ENCODE peak calls at places on chromosomes 6 and 20, in seven cellular contexts. W is lower leg skin, N is right lobe of liver, U is IMR-90, A is breast epithelium, Z is H54, O is heart left ventricle. P is an unnamed sample.

GRCh38 chr20:57753332-57754164 is 43.7 kb upstream of the PMEPA1 start:
- DNase-seq in N (no peak), A (no peak), U (no peak), Z (no peak), O (peak), W (no peak), P (no peak)

GRCh38 chr6:28269492-28269891 is 2.5 kb downstream of the ZSCAN26 start:
- DNase-seq in Z (peak), N (no peak), O (no peak), W (no peak), A (no peak), U (peak), P (no peak)

GRCh38 chr6:29824144-29824543 is 3.5 kb upstream of the HLA-G start:
- DNase-seq in O (no peak), W (no peak), A (no peak), U (no peak), N (no peak), Z (no peak), P (no peak)

GRCh38 chr6:148885154-148885870 is 138.5 kb downstream of the UST start:
- DNase-seq in O (no peak), A (no peak), N (no peak), U (peak), W (no peak), Z (no peak), P (no peak)

GRCh38 chr20:10467985-10468845 is 33.1 kb downstream of the SLX4IP start:
- DNase-seq in W (no peak), Z (no peak), U (peak), A (no peak), N (no peak), O (no peak), P (no peak)

GRCh38 chr6:1271071-1271763 is 40.7 kb upstream of the FOXQ1 start:
- DNase-seq in N (no peak), Z (no peak), A (no peak), W (no peak), O (no peak), U (no peak), P (no peak)

GRCh38 chr6:108868551-108869145 is 20.4 kb downstream of the ARMC2 start:
- DNase-seq in A (no peak), W (no peak), Z (no peak), O (peak), U (no peak), N (no peak), P (no peak)

GRCh38 chr20:19260412-19261090 is 48.1 kb downstream of the SLC24A3 start:
- DNase-seq in U (no peak), A (no peak), N (no peak), W (no peak), Z (no peak), O (no peak), P (no peak)

GRCh38 chr20:3412600-3413392 is 5.3 kb upstream of the DNAAF9 start:
- DNase-seq in N (no peak), U (no peak), W (no peak), A (no peak), Z (no peak), O (no peak), P (no peak)

GRCh38 chr6:129709451-129709908 is 497 bp downstream of the ARHGAP18 start:
- DNase-seq in O (peak), N (no peak), W (no peak), A (no peak), U (peak), Z (no peak), P (no peak)

GRCh38 chr6:77231438-77232305 is 231.6 kb downstream of the HTR1B start:
- DNase-seq in W (no peak), U (peak), O (no peak), N (no peak), Z (no peak), A (no peak), P (no peak)

GRCh38 chr20:30286157-30286556 is 971.3 kb upstream of the DEFB115 start:
- DNase-seq in N (no peak), W (no peak), U (no peak), A (no peak), O (no peak), Z (no peak), P (no peak)

GRCh38 chr20:63680857-63681608 is 15.4 kb upstream of the TNFRSF6B start:
- DNase-seq in O (no peak), A (no peak), N (no peak), U (no peak), Z (no peak), W (no peak), P (no peak)

GRCh38 chr20:63680427-63680826 is 16.0 kb upstream of the TNFRSF6B start:
- DNase-seq in W (no peak), N (no peak), U (no peak), Z (no peak), O (no peak), A (no peak), P (no peak)

GRCh38 chr20:63681609-63682142 is 14.8 kb upstream of the TNFRSF6B start:
- DNase-seq in A (no peak), O (no peak), W (no peak), N (no peak), Z (no peak), U (no peak), P (no peak)

GRCh38 chr20:63679799-63680305 is 16.6 kb upstream of the TNFRSF6B start:
- DNase-seq in N (no peak), W (no peak), Z (no peak), A (no peak), U (no peak), O (no peak), P (no peak)

GRCh38 chr20:63682384-63683139 is 13.9 kb upstream of the TNFRSF6B start:
- DNase-seq in W (no peak), Z (peak), N (no peak), A (peak), U (peak), O (peak), P (peak)
- TF ChIP-seq POLR2A in W (no peak), Z (peak), N (no peak), A (no peak), U (no peak), O (peak), P (no peak)

GRCh38 chr6:128097019-128097418 is 196.2 kb upstream of the THEMIS start:
- DNase-seq in O (no peak), Z (no peak), U (no peak), W (no peak), A (no peak), N (no peak), P (no peak)
- TF ChIP-seq POLR2A in O (no peak), Z (no peak), U (no peak), W (no peak), A (no peak), N (no peak), P (no peak)

GRCh38 chr20:63863798-63864544 is 1.1 kb upstream of the TPD52L2 start:
- DNase-seq in W (peak), Z (no peak), N (peak), U (peak), O (peak), A (peak), P (peak)

GRCh38 chr20:63861981-63862901 is 943 bp downstream of the ABHD16B start:
- DNase-seq in A (no peak), U (no peak), W (no peak), O (no peak), Z (no peak), N (no peak), P (no peak)

GRCh38 chr20:63863021-63863797 is 1.9 kb upstream of the TPD52L2 start:
- DNase-seq in O (no peak), N (no peak), Z (no peak), W (no peak), A (no peak), U (no peak), P (no peak)

GRCh38 chr20:63864545-63864977 is 509 bp upstream of the TPD52L2 start:
- DNase-seq in O (no peak), W (no peak), N (no peak), A (no peak), Z (no peak), U (no peak), P (no peak)

DNA sequence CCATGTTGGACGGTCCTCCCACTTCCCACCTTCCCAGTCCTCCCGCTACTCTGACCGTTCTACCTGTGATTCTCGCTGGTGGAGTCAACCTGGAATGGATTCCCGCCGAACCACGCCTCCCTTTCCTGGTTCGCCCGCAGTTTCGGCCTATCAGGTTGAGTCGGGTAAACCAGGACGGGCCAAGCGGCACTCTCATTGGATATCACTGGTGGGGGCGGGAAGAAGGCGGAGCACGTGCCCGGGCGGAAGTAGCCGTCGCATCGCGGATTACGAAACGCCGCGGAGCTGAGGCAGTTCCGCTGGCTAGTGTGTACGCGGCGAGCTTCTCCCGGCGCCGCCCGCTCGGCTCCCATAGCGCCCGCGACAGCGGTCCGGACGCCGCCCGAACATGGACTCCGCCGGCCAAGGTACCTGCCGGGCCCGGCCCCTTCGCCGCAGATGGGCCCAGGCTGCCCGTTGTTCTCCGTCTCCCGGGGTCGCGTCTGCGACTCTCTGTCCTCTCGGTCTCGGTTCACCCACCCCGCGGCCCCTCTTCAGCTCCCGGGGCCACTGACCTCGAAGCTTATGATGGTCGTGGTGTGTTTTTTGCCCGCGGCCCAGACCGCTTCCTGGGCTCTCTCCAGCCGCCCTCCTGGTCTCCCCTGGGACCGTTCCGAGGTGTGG is at the start of gene TPD52L2:
- DNase-seq in O (peak), Z (peak), W (peak), N (peak), A (peak), U (peak), P (peak)
- TF ChIP-seq POLR2A in O (peak), Z (peak), W (peak), N (peak), A (peak), U (peak), P (peak)

DNA sequence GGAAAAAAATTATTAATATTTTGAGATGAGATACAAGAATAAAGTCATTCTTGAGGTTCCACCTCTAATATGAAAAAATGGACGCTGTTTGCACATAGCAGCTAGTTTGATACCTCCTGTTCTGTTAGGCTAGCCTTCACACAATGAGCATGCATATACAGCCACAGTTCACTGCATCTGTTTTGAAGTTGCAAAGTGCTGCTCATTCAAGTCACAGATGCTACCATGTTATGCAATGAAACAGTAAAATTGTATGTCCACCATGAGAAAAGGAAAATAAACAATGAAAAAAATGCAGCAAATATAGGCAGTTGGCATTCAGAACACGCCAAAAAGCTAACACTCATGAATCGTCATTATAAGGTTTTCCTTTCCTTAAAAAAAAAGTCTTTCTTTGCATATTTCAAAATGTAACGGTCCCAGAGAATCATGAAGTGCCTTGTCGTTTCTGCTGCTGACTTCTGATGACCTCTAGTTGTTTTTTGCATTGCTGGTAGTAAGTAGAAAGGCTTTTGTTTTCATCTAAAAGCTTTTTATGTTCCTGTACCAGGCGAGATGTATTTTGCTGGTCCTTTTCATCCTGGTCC is 70.7 kb downstream of the MAP3K7 start:
- DNase-seq in N (no peak), U (no peak), W (no peak), A (no peak), Z (no peak), O (no peak), P (no peak)
- TF ChIP-seq POLR2A in N (no peak), U (no peak), W (no peak), A (no peak), Z (no peak), O (no peak), P (no peak)

GRCh38 chr6:71392286-71392685 is 103.7 kb downstream of the OGFRL1 start:
- DNase-seq in O (no peak), W (no peak), Z (no peak), A (no peak), N (no peak), U (peak), P (no peak)
- TF ChIP-seq POLR2A in O (no peak), W (no peak), Z (no peak), A (no peak), N (no peak), U (no peak), P (no peak)

DNA sequence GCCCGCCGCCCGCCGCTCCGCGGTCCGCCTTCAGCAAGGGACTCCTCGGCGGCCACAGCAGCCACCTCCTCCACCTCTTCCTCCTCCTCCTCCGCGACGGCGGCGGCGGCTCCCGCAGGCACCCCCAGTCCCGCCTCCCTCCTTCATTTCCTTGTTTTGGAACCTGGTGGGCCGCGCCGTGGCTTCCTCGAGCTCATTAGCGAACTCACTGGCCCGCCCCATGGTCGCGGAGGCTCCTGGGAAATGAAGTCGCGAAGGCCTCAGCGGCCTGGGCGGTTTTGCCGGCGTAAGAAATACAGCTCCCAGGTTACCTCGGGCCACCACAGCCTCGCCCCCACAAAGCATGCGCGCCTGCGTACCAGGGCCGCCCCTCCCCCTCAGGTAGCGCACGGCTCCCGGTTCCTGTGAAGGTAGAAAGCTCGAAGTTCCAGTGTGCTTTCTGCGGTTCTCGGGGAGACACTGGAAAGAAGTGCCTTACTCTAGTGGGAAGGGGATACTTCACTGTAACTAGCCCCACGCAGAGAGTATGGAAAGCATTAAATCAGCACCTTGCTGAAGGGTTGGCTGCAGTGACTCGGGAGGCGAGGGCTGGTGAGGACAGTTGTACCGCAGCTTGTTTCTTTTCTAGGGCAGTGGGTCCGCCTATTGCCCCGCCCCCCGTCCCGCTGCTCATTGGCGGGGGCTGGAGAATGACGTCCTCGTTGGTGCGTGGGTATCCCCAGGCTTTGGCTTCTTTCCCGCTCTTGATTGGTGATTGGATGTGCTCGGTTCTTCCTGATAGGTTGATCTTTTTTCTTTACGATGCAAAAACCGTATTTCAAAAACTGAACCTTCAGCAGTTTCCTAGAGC is at the start of gene CDK19:
- DNase-seq in N (peak), A (peak), U (peak), W (peak), O (peak), Z (peak), P (peak)
- TF ChIP-seq POLR2A in N (peak), A (peak), U (peak), W (peak), O (peak), Z (peak), P (peak)

GRCh38 chr6:168333471-168333870 is 13.9 kb upstream of the DACT2 start:
- DNase-seq in U (no peak), Z (no peak), W (no peak), A (no peak), O (no peak), N (no peak), P (peak)
- TF ChIP-seq POLR2A in U (no peak), Z (no peak), W (no peak), A (no peak), O (no peak), N (no peak), P (peak)